ENCODE peak calls at places on chromosomes 7 and 10, in four cellular contexts. One of them, this sample, is unnamed.

GRCh38 chr10:61452655-61453641 is at the start of gene TMEM26:
- DNase-seq in IMR-90: peak; percentile 30
- DNase-seq in astrocyte: peak; percentile 47
- DNase-seq in keratinocyte: no peak
- DNase-seq in this sample: no peak

GRCh38 chr7:2312272-2312929 is 1.8 kb downstream of the SNX8 start:
- DNase-seq in IMR-90: no peak
- DNase-seq in astrocyte: no peak
- DNase-seq in keratinocyte: no peak
- DNase-seq in this sample: no peak

GRCh38 chr7:4136036-4136435 is 546.1 kb upstream of the FOXK1 start:
- DNase-seq in IMR-90: no peak
- DNase-seq in astrocyte: no peak
- DNase-seq in keratinocyte: no peak
- DNase-seq in this sample: no peak

GRCh38 chr7:70607281-70607680 is 524.7 kb upstream of the GALNT17 start:
- DNase-seq in IMR-90: no peak
- DNase-seq in astrocyte: no peak
- DNase-seq in keratinocyte: no peak
- DNase-seq in this sample: no peak

GRCh38 chr10:114402233-114402632 is 2.1 kb downstream of the AFAP1L2 start:
- DNase-seq in IMR-90: no peak
- DNase-seq in astrocyte: peak; percentile 14
- DNase-seq in keratinocyte: no peak
- DNase-seq in this sample: no peak

GRCh38 chr7:105353752-105354328 is 34.9 kb downstream of the SRPK2 start:
- DNase-seq in IMR-90: no peak
- DNase-seq in astrocyte: peak; percentile 20
- DNase-seq in keratinocyte: no peak
- DNase-seq in this sample: no peak

GRCh38 chr7:151003572-151003971 is 12.8 kb downstream of the NOS3 start:
- DNase-seq in IMR-90: no peak
- DNase-seq in astrocyte: no peak
- DNase-seq in keratinocyte: no peak
- DNase-seq in this sample: no peak

GRCh38 chr7:105011771-105012502 is 2.1 kb upstream of the KMT2E start:
- DNase-seq in IMR-90: no peak
- DNase-seq in astrocyte: no peak
- DNase-seq in keratinocyte: no peak
- DNase-seq in this sample: peak; percentile 50

GRCh38 chr7:120207037-120207436 is 65.9 kb upstream of the KCND2 start:
- DNase-seq in IMR-90: no peak
- DNase-seq in astrocyte: no peak
- DNase-seq in keratinocyte: no peak
- DNase-seq in this sample: no peak

GRCh38 chr10:73096452-73097304 is at the start of gene P4HA1:
- DNase-seq in IMR-90: peak; percentile 96
- DNase-seq in astrocyte: peak; percentile 86
- DNase-seq in keratinocyte: peak; percentile 83
- DNase-seq in this sample: no peak

GRCh38 chr10:48638158-48638557 is 33.3 kb upstream of the ARHGAP22 start:
- DNase-seq in IMR-90: no peak
- DNase-seq in astrocyte: no peak
- DNase-seq in keratinocyte: no peak
- DNase-seq in this sample: no peak

GRCh38 chr10:48636231-48636630 is 31.4 kb upstream of the ARHGAP22 start:
- DNase-seq in IMR-90: no peak
- DNase-seq in astrocyte: no peak
- DNase-seq in keratinocyte: no peak
- DNase-seq in this sample: no peak

GRCh38 chr10:48638739-48639527 is 34.1 kb upstream of the ARHGAP22 start:
- DNase-seq in IMR-90: no peak
- DNase-seq in astrocyte: no peak
- DNase-seq in keratinocyte: no peak
- DNase-seq in this sample: no peak

GRCh38 chr10:48634984-48635557 is 30.2 kb upstream of the ARHGAP22 start:
- DNase-seq in IMR-90: no peak
- DNase-seq in astrocyte: no peak
- DNase-seq in keratinocyte: no peak
- DNase-seq in this sample: no peak

GRCh38 chr10:48636901-48637300 is 32.0 kb upstream of the ARHGAP22 start:
- DNase-seq in IMR-90: no peak
- DNase-seq in astrocyte: no peak
- DNase-seq in keratinocyte: no peak
- DNase-seq in this sample: no peak
- H3K27ac ChIP-seq in IMR-90: no peak overlapping the region
- H3K27ac ChIP-seq in astrocyte: no peak overlapping the region
- H3K27ac ChIP-seq in keratinocyte: no peak overlapping the region
- H3K27ac ChIP-seq in this sample: no peak overlapping the region

GRCh38 chr10:132511092-132511491 is 26.5 kb upstream of the INPP5A start:
- DNase-seq in IMR-90: no peak
- DNase-seq in astrocyte: no peak
- DNase-seq in keratinocyte: no peak
- DNase-seq in this sample: no peak
- H3K9ac ChIP-seq in IMR-90: no peak overlapping the region
- H3K9ac ChIP-seq in astrocyte: no peak overlapping the region
- H3K9ac ChIP-seq in keratinocyte: no peak overlapping the region
- H3K9ac ChIP-seq in this sample: no peak overlapping the region

GRCh38 chr7:115056019-115056418 is 134.1 kb downstream of the MDFIC start:
- DNase-seq in IMR-90: no peak
- DNase-seq in astrocyte: no peak
- DNase-seq in keratinocyte: no peak
- DNase-seq in this sample: no peak
- H3K27ac ChIP-seq in IMR-90: no peak overlapping the region
- H3K27ac ChIP-seq in astrocyte: no peak overlapping the region
- H3K27ac ChIP-seq in keratinocyte: no peak overlapping the region
- H3K27ac ChIP-seq in this sample: no peak overlapping the region

GRCh38 chr7:73830872-73831655 is at the start of gene CLDN4:
- DNase-seq in IMR-90: no peak
- DNase-seq in astrocyte: no peak
- DNase-seq in keratinocyte: no peak
- DNase-seq in this sample: no peak
- H3K9ac ChIP-seq in IMR-90: no peak within 1 kb of the TSS
- H3K9ac ChIP-seq in astrocyte: no peak within 1 kb of the TSS
- H3K9ac ChIP-seq in keratinocyte: peak within 1 kb of the TSS; percentile 44
- H3K9ac ChIP-seq in this sample: no peak within 1 kb of the TSS

DNA sequence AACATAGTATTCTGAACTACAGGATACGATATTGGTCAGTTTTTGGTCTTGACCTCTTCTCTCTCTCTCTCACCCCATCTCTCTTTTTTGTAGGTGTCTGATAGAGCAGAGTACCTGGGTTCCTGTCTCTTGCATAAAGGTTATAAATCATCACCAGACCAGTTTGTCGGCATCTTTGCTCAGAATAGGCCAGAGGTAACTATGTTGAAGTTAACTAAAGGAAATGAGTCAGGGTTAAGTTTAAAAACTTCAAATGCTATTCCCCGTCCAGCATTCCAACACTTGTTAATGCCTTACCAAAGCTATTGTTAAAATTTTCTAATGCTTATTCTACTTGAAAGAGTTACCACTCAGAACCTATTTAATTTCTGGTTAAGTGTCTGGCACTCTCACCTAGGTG is 30.7 kb downstream of the ACSL5 start:
- DNase-seq in IMR-90: peak; percentile 10
- DNase-seq in astrocyte: no peak
- DNase-seq in keratinocyte: no peak
- DNase-seq in this sample: no peak
- H3K27ac ChIP-seq in IMR-90: no peak overlapping the region
- H3K27ac ChIP-seq in astrocyte: no peak overlapping the region
- H3K27ac ChIP-seq in keratinocyte: no peak overlapping the region
- H3K27ac ChIP-seq in this sample: no peak overlapping the region

GRCh38 chr7:44576228-44576627 is 2.5 kb upstream of the DDX56 start:
- DNase-seq in IMR-90: no peak
- DNase-seq in astrocyte: no peak
- DNase-seq in keratinocyte: no peak
- DNase-seq in this sample: no peak
- H3K9ac ChIP-seq in IMR-90: no peak overlapping the region
- H3K9ac ChIP-seq in astrocyte: no peak overlapping the region
- H3K9ac ChIP-seq in keratinocyte: no peak overlapping the region
- H3K9ac ChIP-seq in this sample: no peak overlapping the region